ENCODE peak calls at places on chromosomes 12 and 14, in nine cellular contexts. H is upper lobe of left lung, A is astrocyte of the spinal cord, E is neural progenitor cell, C is vagina, W is Panc1, Z is lower leg skin, I is A549, G is GM06990. S is an unnamed sample.

GRCh38 chr14:95515523-95516517 is 630 bp downstream of the SYNE3 start:
- DNase-seq in Z (peak), H (peak), E (peak), A (no peak), G (peak), W (no peak), I (peak), C (no peak), S (peak)

GRCh38 chr12:112858776-112859175 is 48.0 kb upstream of the OAS1 start:
- DNase-seq in I (no peak), C (no peak), H (no peak), Z (no peak), E (no peak), W (no peak), G (no peak), A (no peak), S (no peak)

GRCh38 chr14:65817011-65817410 is 404.5 kb downstream of the FUT8 start:
- DNase-seq in W (no peak), I (no peak), G (no peak), A (no peak), E (no peak), C (no peak), Z (no peak), H (no peak), S (no peak)

GRCh38 chr14:52222901-52223300 is 44.6 kb upstream of the PTGDR start:
- DNase-seq in E (peak), I (no peak), H (no peak), Z (no peak), G (no peak), W (no peak), A (no peak), C (no peak), S (no peak)

GRCh38 chr12:121632069-121632970 is 6.0 kb downstream of the ORAI1 start:
- DNase-seq in E (no peak), I (no peak), H (no peak), A (no peak), G (no peak), C (no peak), Z (no peak), W (no peak), S (no peak)

GRCh38 chr14:34027130-34027989 is 76.5 kb upstream of the EGLN3 start:
- DNase-seq in A (no peak), E (no peak), C (no peak), H (no peak), W (no peak), I (no peak), G (no peak), Z (no peak), S (no peak)

GRCh38 chr12:47808049-47808448 is 11.7 kb downstream of the HDAC7 start:
- DNase-seq in W (no peak), G (peak), A (peak), E (no peak), Z (no peak), C (no peak), I (no peak), H (peak), S (no peak)

GRCh38 chr12:86265329-86265695 is 9.1 kb upstream of the MGAT4C start:
- DNase-seq in G (no peak), Z (no peak), A (no peak), W (no peak), H (no peak), I (no peak), C (no peak), E (no peak), S (no peak)

GRCh38 chr12:64494998-64495729 is 43.2 kb downstream of the TBK1 start:
- DNase-seq in G (no peak), Z (no peak), I (no peak), H (no peak), C (no peak), E (no peak), W (no peak), A (no peak), S (no peak)

GRCh38 chr12:106582264-106582591 is 576 bp upstream of the RFX4 start:
- DNase-seq in C (no peak), G (no peak), Z (no peak), A (no peak), I (no peak), H (no peak), E (no peak), W (no peak), S (no peak)

GRCh38 chr12:50132505-50133135 is 20.6 kb downstream of the COX14 start:
- DNase-seq in E (peak), G (no peak), A (peak), H (no peak), Z (no peak), W (no peak), C (no peak), I (no peak), S (no peak)

GRCh38 chr12:132243596-132244289 is 85.6 kb downstream of the GALNT9 start:
- DNase-seq in I (no peak), G (no peak), C (no peak), E (peak), Z (no peak), W (no peak), H (peak), A (no peak), S (no peak)

GRCh38 chr12:108907861-108908302 is 28.0 kb downstream of the DAO start:
- DNase-seq in E (no peak), I (peak), W (no peak), C (no peak), H (no peak), G (no peak), Z (peak), A (no peak), S (no peak)

GRCh38 chr12:110677206-110677911 is 11.6 kb downstream of the HVCN1 start:
- DNase-seq in A (peak), W (no peak), H (no peak), G (peak), Z (no peak), E (no peak), C (no peak), I (no peak), S (no peak)

GRCh38 chr14:92988786-92989755 is 66.1 kb downstream of the CHGA start:
- DNase-seq in Z (no peak), I (no peak), C (no peak), H (no peak), W (no peak), E (no peak), G (no peak), A (no peak), S (peak)

GRCh38 chr12:24138041-24138440 is 188.6 kb upstream of the SOX5 start:
- DNase-seq in A (no peak), E (no peak), C (no peak), W (no peak), G (no peak), Z (no peak), H (no peak), I (no peak), S (no peak)

GRCh38 chr12:4830568-4830967 is 79.1 kb upstream of the KCNA1 start:
- DNase-seq in A (no peak), E (no peak), W (no peak), I (no peak), H (peak), G (no peak), C (no peak), Z (no peak), S (no peak)

GRCh38 chr12:16674885-16675284 is 68.9 kb upstream of the LMO3 start:
- DNase-seq in G (no peak), Z (no peak), E (no peak), H (no peak), W (no peak), C (no peak), I (no peak), A (no peak), S (no peak)

GRCh38 chr12:16670456-16671050 is 64.6 kb upstream of the LMO3 start:
- DNase-seq in C (no peak), W (no peak), Z (no peak), I (no peak), E (no peak), G (no peak), A (peak), H (no peak), S (no peak)

GRCh38 chr12:16675438-16675837 is 69.5 kb upstream of the LMO3 start:
- DNase-seq in G (no peak), I (no peak), W (no peak), A (no peak), Z (no peak), E (no peak), C (no peak), H (no peak), S (no peak)

GRCh38 chr12:16668198-16668597 is 62.2 kb upstream of the LMO3 start:
- DNase-seq in C (no peak), I (no peak), H (no peak), A (no peak), Z (no peak), W (no peak), G (no peak), E (peak), S (no peak)

GRCh38 chr12:16669756-16670155 is 63.8 kb upstream of the LMO3 start:
- DNase-seq in C (no peak), A (no peak), Z (no peak), W (no peak), H (no peak), I (no peak), G (no peak), E (no peak), S (no peak)
- H3K4me3 ChIP-seq in C (no peak), A (no peak), Z (no peak), W (no peak), H (no peak), I (no peak), G (no peak), E (no peak), S (no peak)

DNA sequence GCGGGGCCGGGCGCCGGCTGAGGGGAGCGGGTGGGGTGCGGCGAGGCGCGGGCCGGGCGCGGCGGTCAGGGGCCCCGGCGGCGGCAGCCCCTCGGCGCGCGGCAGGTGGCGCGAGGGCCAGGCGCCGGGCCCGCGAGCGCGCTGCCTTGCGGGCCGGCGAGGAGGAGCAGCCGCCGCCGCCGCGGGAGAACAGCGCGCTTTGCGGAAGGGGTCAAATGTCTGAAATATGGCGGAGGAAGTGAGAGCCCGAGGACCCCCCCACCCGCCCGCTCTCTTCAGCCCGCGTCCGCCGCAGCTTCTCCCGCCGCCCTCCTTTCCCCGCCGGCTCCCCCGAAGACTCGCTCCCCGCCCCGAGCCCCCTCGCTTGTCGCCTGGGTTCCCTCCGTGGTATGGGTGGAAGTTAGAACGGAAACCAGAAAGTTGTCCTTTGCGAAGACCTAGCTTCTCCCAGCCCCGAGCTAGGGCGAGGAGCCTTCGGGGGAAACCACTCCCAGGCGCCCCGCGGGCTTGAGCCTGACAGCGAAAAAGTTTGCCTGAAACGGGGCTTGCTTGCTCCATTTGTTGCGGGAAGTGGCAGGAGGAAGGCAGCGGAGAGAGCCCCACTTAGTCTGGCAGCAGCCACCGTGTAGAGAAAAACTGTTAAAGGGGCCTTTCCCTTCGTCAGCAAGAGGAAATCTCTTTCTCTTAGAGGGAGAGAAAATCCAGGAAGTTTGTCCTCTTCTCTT is 557 bp downstream of the RAP1B start:
- DNase-seq in A (peak), Z (peak), H (no peak), E (peak), W (no peak), I (peak), G (peak), C (no peak), S (peak)
- H3K4me3 ChIP-seq in A (peak), Z (peak), H (peak), E (peak), W (peak), I (peak), G (peak), C (peak), S (peak)

GRCh38 chr12:48980389-48980952 is 2.3 kb downstream of the WNT1 start:
- DNase-seq in I (peak), A (no peak), Z (no peak), E (peak), G (no peak), C (no peak), H (peak), W (no peak), S (peak)
- H3K4me3 ChIP-seq in I (peak), A (no peak), Z (no peak), E (peak), G (no peak), C (peak), H (no peak), W (no peak), S (peak)

GRCh38 chr14:39265032-39265431 is 31.3 kb downstream of the MIA2 start:
- DNase-seq in C (no peak), G (no peak), I (peak), Z (no peak), H (no peak), A (peak), W (no peak), E (no peak), S (peak)
- H3K4me3 ChIP-seq in C (peak), G (no peak), I (peak), Z (no peak), H (no peak), A (peak), W (no peak), E (no peak), S (no peak)

DNA sequence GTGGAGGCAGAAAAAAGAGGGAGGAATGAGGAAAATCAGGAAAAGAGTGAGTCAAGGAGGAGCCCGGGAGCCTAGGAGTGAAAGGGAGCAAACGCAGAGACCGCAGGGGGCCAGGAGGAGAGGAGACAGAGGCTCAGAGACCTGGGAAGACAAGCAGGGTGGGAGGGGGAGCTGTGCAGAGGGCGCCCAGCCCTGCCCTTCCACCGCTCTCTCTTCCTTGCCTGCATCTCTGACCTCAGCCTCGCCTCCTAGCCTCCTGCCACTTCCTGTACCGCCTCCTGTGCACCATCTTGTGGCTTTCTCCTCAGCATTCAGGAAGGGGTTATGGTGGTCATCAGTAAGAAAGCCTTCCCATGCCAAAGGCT is 1.3 kb downstream of the CLSTN3 start:
- DNase-seq in W (no peak), H (no peak), A (no peak), C (no peak), I (no peak), Z (no peak), E (peak), G (no peak), S (no peak)
- H3K4me3 ChIP-seq in W (peak), H (no peak), A (peak), C (peak), I (no peak), Z (no peak), E (peak), G (no peak), S (peak)

GRCh38 chr14:38212996-38213395 is 5.3 kb downstream of the SSTR1 start:
- DNase-seq in E (no peak), W (no peak), A (peak), H (no peak), I (no peak), Z (no peak), G (no peak), C (no peak), S (no peak)
- H3K4me3 ChIP-seq in E (no peak), W (no peak), A (no peak), H (no peak), I (no peak), Z (no peak), G (no peak), C (no peak), S (no peak)

GRCh38 chr12:1705774-1706173 is 14.9 kb downstream of the ADIPOR2 start:
- DNase-seq in H (no peak), E (no peak), Z (no peak), G (no peak), W (no peak), C (no peak), I (no peak), A (no peak), S (no peak)

GRCh38 chr12:1703771-1704170 is 12.9 kb downstream of the ADIPOR2 start:
- DNase-seq in E (no peak), C (no peak), I (no peak), H (no peak), A (no peak), G (no peak), Z (no peak), W (no peak), S (no peak)

GRCh38 chr12:1698638-1699214 is 7.9 kb downstream of the ADIPOR2 start:
- DNase-seq in W (no peak), A (no peak), I (no peak), Z (no peak), C (no peak), G (no peak), E (no peak), H (no peak), S (no peak)

GRCh38 chr12:1706284-1707016 is 15.6 kb downstream of the ADIPOR2 start:
- DNase-seq in W (no peak), G (no peak), H (no peak), A (no peak), E (no peak), I (peak), Z (no peak), C (no peak), S (no peak)

GRCh38 chr12:1702708-1703107 is 11.8 kb downstream of the ADIPOR2 start:
- DNase-seq in Z (no peak), H (no peak), I (no peak), G (no peak), E (no peak), A (no peak), W (no peak), C (no peak), S (no peak)
- H3K4me3 ChIP-seq in Z (no peak), H (no peak), I (no peak), G (no peak), E (no peak), A (no peak), W (no peak), C (no peak), S (no peak)

GRCh38 chr12:6321905-6322304 is 11.4 kb downstream of the PLEKHG6 start:
- DNase-seq in A (no peak), W (no peak), Z (no peak), C (no peak), I (no peak), H (no peak), E (no peak), G (no peak), S (no peak)

GRCh38 chr12:6322352-6322751 is 11.9 kb downstream of the PLEKHG6 start:
- DNase-seq in A (no peak), W (no peak), G (no peak), C (no peak), H (no peak), I (no peak), E (no peak), Z (no peak), S (no peak)

GRCh38 chr12:6322969-6323339 is 12.5 kb downstream of the PLEKHG6 start:
- DNase-seq in I (no peak), E (no peak), A (no peak), W (no peak), G (no peak), Z (no peak), C (no peak), H (no peak), S (no peak)

GRCh38 chr12:6323995-6324711 is 13.7 kb downstream of the PLEKHG6 start:
- DNase-seq in W (no peak), A (no peak), G (no peak), H (no peak), C (no peak), Z (no peak), I (peak), E (no peak), S (no peak)

DNA sequence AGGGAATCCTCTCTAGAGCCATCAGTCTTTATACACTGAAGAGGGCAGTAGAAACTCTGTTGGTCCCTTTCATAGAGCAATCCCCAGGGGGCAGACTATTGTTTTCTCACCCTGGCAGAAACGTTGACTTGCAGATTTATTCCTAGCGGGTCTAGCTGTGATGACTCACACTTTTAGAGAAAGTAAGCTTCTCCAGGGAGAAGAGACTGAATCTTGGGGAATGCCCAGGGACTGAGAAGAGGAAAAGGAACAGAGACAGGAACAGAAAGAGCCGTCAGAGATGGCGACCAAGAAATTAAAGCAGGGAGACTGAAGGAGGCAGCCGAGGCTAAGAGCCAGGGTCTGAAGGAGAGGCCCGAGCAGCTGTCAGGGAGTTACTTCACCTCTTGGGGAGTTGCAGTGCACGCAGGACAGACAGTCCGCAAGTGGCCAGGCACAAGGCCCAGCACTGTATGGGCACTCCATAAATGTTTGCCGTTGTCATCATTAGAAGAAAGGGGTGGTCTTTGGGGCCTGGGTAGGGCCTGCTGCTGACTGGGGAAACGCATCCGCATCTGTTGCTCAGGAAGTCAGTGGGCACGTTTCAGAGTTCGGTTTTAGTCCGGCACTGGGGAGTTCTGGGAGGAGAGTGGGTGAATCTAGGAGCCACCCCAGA is 13.0 kb downstream of the PLEKHG6 start:
- DNase-seq in G (peak), A (peak), I (peak), H (no peak), Z (no peak), E (peak), W (peak), C (no peak), S (peak)
- H3K4me3 ChIP-seq in G (no peak), A (no peak), I (peak), H (no peak), Z (no peak), E (no peak), W (no peak), C (no peak), S (peak)

DNA sequence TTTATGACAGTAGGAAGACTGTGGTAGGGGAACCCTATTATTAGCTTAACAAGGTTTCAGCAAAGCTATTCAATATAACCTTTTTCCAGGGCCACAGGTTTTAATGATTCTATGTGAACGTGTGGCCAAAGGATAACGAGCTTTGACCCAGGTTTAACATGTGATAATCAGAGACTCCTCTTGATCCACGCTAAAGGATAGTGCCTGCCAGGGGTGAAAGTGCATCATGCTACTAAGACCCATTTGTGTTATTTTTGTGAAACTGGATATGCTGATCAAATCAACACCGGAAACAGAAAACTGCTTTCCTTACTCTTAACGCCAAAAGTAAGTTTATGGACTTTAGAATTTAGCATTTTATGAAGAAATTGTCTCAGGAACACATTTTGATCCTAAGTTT is 921 bp upstream of the TAOK3 start:
- DNase-seq in H (no peak), C (no peak), A (no peak), I (no peak), W (no peak), Z (no peak), G (no peak), E (peak), S (no peak)
- H3K4me3 ChIP-seq in H (no peak), C (peak), A (peak), I (peak), W (peak), Z (peak), G (peak), E (peak), S (peak)